ENCODE peak calls at places on chromosomes 4 and X, in eight cellular contexts. F is CD4-positive, alpha-beta memory T cell; B is fibroblast of lung; L is tibial artery; Z is H9; P is stomach; V is iPS DF 6.9; Y is pancreas. T is an unnamed sample.

GRCh38 chr4:125388653-125389052 is 73.9 kb downstream of the FAT4 start:
- DNase-seq in Y (no peak), B (peak; percentile 70), F (no peak), Z (no peak), P (no peak), L (no peak), V (no peak), T (no peak)

GRCh38 chrX:9420513-9420912 is 44.3 kb upstream of the TBL1X start:
- DNase-seq in B (peak; percentile 20), Z (no peak), V (no peak), Y (no peak), P (no peak), F (no peak), L (no peak), T (peak; percentile 14)

GRCh38 chrX:149631293-149632165 is at the start of gene TMEM185A:
- DNase-seq in B (peak; percentile 39), V (peak; percentile 18), F (peak; percentile 72), P (peak; percentile 74), Z (peak; percentile 71), Y (peak; percentile 72), L (peak; percentile 34), T (peak; percentile 80)

GRCh38 chrX:11968470-11968869 is 169.8 kb upstream of the FRMPD4 start:
- DNase-seq in Z (no peak), P (no peak), L (no peak), Y (no peak), V (no peak), F (no peak), B (no peak), T (no peak)

GRCh38 chr4:183455431-183456145 is 11.2 kb downstream of the CDKN2AIP start:
- DNase-seq in Y (no peak), Z (no peak), F (no peak), V (no peak), L (no peak), B (no peak), P (no peak), T (no peak)

GRCh38 chrX:100864967-100865366 is 9.2 kb downstream of the NOX1 start:
- DNase-seq in B (peak; percentile 52), L (no peak), Z (no peak), P (no peak), V (no peak), F (no peak), Y (no peak), T (no peak)

GRCh38 chr4:106264331-106264728 is 51.7 kb downstream of the TBCK start:
- DNase-seq in Y (no peak), V (no peak), B (no peak), Z (no peak), L (no peak), F (no peak), P (no peak), T (no peak)

GRCh38 chr4:157674699-157675098 is 454.2 kb downstream of the GRIA2 start:
- DNase-seq in P (no peak), F (no peak), Z (no peak), Y (peak; percentile 21), L (no peak), V (no peak), B (no peak), T (no peak)

GRCh38 chr4:31194823-31195222 is 474.7 kb downstream of the PCDH7 start:
- DNase-seq in V (no peak), P (no peak), Z (no peak), F (no peak), Y (no peak), L (no peak), B (no peak), T (no peak)

GRCh38 chrX:110964761-110965160 is 131.2 kb upstream of the PAK3 start:
- DNase-seq in Z (peak; percentile 93), P (peak; percentile 33), V (no peak), L (no peak), F (no peak), B (no peak), Y (peak; percentile 25), T (no peak)

GRCh38 chr4:149120331-149121014 is 678.3 kb upstream of the NR3C2 start:
- DNase-seq in Z (no peak), F (no peak), P (no peak), Y (no peak), B (peak; percentile 22), L (no peak), V (no peak), T (no peak)

GRCh38 chr4:11605597-11605996 is 176.9 kb upstream of the HS3ST1 start:
- DNase-seq in V (no peak), F (no peak), Y (no peak), B (peak; percentile 45), Z (no peak), P (no peak), L (no peak), T (peak; percentile 0)

GRCh38 chr4:105520819-105521790 is 31.3 kb upstream of the ARHGEF38 start:
- DNase-seq in Z (no peak), B (peak; percentile 67), L (no peak), P (peak; percentile 34), V (peak; percentile 9), Y (no peak), F (peak; percentile 2), T (peak; percentile 25)

GRCh38 chrX:150365051-150365952 is 2.2 kb downstream of the MAMLD1 start:
- DNase-seq in P (peak; percentile 64), B (peak; percentile 66), Z (peak; percentile 71), F (peak; percentile 54), Y (peak; percentile 80), L (no peak), V (no peak), T (peak; percentile 32)

GRCh38 chr4:176927664-176928063 is 134.9 kb upstream of the VEGFC start:
- DNase-seq in F (no peak), P (no peak), B (peak; percentile 83), Y (no peak), Z (no peak), L (no peak), V (no peak), T (no peak)

GRCh38 chrX:7570432-7571009 is 272.4 kb upstream of the VCX start:
- DNase-seq in Y (no peak), V (no peak), B (no peak), Z (no peak), F (no peak), L (no peak), P (no peak), T (no peak)

GRCh38 chrX:16986169-16986568 is 39.7 kb downstream of the REPS2 start:
- DNase-seq in Y (no peak), L (no peak), P (no peak), F (no peak), B (no peak), V (no peak), Z (no peak), T (no peak)

GRCh38 chr4:165433529-165433928 is 54.7 kb downstream of the CPE start:
- DNase-seq in B (no peak), Z (peak; percentile 38), V (no peak), L (no peak), P (no peak), F (no peak), Y (no peak), T (no peak)

GRCh38 chr4:109574443-109574850 is 14.4 kb downstream of the MCUB start:
- DNase-seq in L (no peak), Z (no peak), Y (no peak), V (no peak), B (peak; percentile 48), P (no peak), F (peak; percentile 36), T (no peak)

GRCh38 chr4:146095091-146095690 is 80.3 kb upstream of the LSM6 start:
- DNase-seq in Z (no peak), P (no peak), Y (no peak), B (peak; percentile 79), F (peak; percentile 10), V (peak; percentile 54), L (peak; percentile 30), T (peak; percentile 52)

DNA sequence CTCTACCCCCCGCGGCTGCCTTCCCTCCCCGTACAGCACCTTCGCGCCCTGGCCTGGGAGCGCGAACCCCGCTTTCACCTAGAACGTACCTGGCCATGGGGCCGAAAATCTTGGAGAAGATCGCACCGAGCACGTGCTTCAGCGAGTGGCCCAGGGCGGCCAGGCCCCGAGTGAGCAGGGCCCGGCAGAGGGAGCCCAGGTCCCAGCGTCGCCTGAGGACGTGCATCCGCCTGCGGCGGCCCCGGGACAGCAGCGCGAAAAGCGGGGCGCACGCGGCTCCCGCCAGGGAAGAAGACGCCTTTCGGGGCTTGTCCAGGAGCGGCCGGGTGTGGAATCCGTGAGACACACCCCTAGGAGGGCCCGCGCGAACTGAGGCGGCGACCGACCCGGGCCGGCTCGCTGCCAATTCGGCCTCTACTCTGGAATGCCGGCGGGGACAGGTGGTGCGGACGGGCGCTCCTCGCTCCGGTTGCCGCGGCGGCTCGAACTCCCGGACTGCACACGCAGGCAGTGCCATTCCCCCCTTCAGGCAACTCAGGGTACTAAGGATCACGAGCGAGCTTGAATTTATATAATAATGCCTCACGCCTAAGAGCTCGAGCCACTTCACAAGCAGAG is at the start of gene HS6ST2:
- DNase-seq in V (no peak), F (no peak), Y (peak; percentile 36), L (no peak), Z (peak; percentile 48), B (no peak), P (no peak), T (no peak)
- H3K27ac ChIP-seq in V (no peak within 1 kb of the TSS), F (no peak within 1 kb of the TSS), Y (no peak within 1 kb of the TSS), L (no peak within 1 kb of the TSS), Z (no peak within 1 kb of the TSS), B (no peak within 1 kb of the TSS), P (peak within 1 kb of the TSS; percentile 17), T (no peak within 1 kb of the TSS)

DNA sequence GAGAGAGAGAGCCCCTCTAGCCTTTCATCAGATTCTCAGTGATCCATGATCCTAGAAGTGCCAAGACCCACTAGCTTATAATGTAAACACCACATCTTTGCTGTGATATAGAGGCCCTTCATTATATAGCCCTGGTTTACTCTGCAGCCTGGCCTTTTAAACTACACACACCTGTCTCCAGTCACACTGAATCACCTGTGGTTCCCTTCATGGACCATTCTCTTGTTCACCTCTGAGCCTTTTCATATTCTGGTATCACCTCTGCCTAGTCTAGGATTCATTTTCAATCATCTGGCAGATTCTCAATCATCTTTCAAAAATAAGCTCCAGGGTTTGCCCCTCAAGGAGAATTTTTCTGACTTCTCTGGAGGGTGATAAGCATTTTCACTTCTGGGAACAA is 50.0 kb upstream of the CD40LG start:
- DNase-seq in P (no peak), Z (no peak), B (no peak), V (no peak), Y (no peak), L (no peak), F (no peak), T (no peak)
- H3K4me1 ChIP-seq in P (no peaks in the 10 kb centered on the region), Z (no peaks in the 10 kb centered on the region), B (no peaks in the 10 kb centered on the region), V (no peaks in the 10 kb centered on the region), Y (no peaks in the 10 kb centered on the region), L (no peaks in the 10 kb centered on the region), F (peaks cover 47% of the 10 kb centered on the region), T (no peaks in the 10 kb centered on the region)

DNA sequence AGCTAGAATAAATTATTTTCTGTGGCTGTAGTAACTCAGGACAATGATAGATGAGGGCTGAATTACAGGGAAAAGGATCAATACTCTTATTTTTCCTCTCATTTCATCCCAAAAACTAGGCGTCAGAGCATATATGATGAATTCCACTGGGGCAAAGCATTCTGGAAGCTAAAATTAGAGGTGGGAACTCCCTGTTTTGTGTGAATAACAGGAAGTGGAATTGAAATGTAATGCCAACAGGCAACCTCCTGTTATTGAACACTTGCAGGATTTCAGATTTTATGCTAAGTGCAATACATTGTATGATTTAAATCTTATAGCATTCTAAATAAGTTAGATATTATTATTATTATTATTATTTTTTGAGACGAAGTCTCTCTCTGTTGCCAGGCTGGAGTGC is 20.9 kb downstream of the HSD17B11 start:
- DNase-seq in V (no peak), Y (no peak), B (no peak), F (no peak), P (no peak), Z (no peak), L (no peak), T (no peak)
- H3K27ac ChIP-seq in V (no peak overlapping the region), Y (no peak overlapping the region), B (no peak overlapping the region), F (no peak overlapping the region), P (no peak overlapping the region), Z (no peak overlapping the region), L (no peak overlapping the region), T (no peak overlapping the region)

GRCh38 chr4:2871466-2871865 is 27.8 kb downstream of the ADD1 start:
- DNase-seq in Y (no peak), F (no peak), Z (no peak), L (no peak), P (no peak), V (no peak), B (no peak), T (no peak)
- H3K4me1 ChIP-seq in Y (peaks cover 40% of the 10 kb centered on the region), F (peaks cover 62% of the 10 kb centered on the region), Z (peaks cover 2% of the 10 kb centered on the region), L (peaks cover 29% of the 10 kb centered on the region), P (peaks cover 66% of the 10 kb centered on the region), V (peaks cover 6% of the 10 kb centered on the region), B (peaks cover 13% of the 10 kb centered on the region), T (peaks cover 22% of the 10 kb centered on the region)

T was measured in CD4-positive, CD25-positive, alpha-beta regulatory T cell.